ENCODE peak calls at places on chromosomes 12 and 14, in nine cellular contexts. Y, V, I, A, C, Z, W, E and S are unnamed samples.

GRCh38 chr14:94805726-94806288 is 35.9 kb upstream of the GSC start:
- DNase-seq in Y (no peak), V (no peak), I (no peak), A (no peak), C (no peak), Z (peak), W (peak), E (no peak), S (no peak)

GRCh38 chr12:107352347-107353081 is 259.2 kb upstream of the CRY1 start:
- DNase-seq in Y (no peak), V (peak), I (no peak), A (no peak), C (no peak), Z (no peak), W (no peak), E (no peak), S (no peak)

GRCh38 chr12:106106892-106107291 is 31.9 kb downstream of the NUAK1 start:
- DNase-seq in Y (no peak), V (no peak), I (no peak), A (no peak), C (no peak), Z (no peak), W (peak), E (peak), S (no peak)

GRCh38 chr12:121784460-121784859 is 9.0 kb downstream of the RHOF start:
- DNase-seq in Y (peak), V (no peak), I (no peak), A (no peak), C (no peak), Z (peak), W (no peak), E (peak), S (peak)

GRCh38 chr14:61559641-61560201 is 135.6 kb upstream of the HIF1A start:
- DNase-seq in Y (no peak), V (no peak), I (no peak), A (no peak), C (no peak), Z (no peak), W (peak), E (no peak), S (no peak)

GRCh38 chr12:101945361-101946232 is 68.2 kb downstream of the DRAM1 start:
- DNase-seq in Y (no peak), V (no peak), I (no peak), A (no peak), C (no peak), Z (no peak), W (no peak), E (peak), S (no peak)

GRCh38 chr12:11307143-11307542 is 3.1 kb downstream of the PRB4 start:
- DNase-seq in Y (peak), V (no peak), I (no peak), A (no peak), C (no peak), Z (no peak), W (no peak), E (no peak), S (no peak)

GRCh38 chr12:45327823-45328383 is 112.0 kb downstream of the ANO6 start:
- DNase-seq in Y (no peak), V (no peak), I (no peak), A (no peak), C (no peak), Z (no peak), W (no peak), E (peak), S (no peak)

GRCh38 chr12:92927436-92928116 is 1.5 kb downstream of the EEA1 start:
- DNase-seq in Y (peak), V (no peak), I (no peak), A (no peak), C (no peak), Z (peak), W (peak), E (peak), S (peak)

GRCh38 chr12:6367969-6368892 is 7.1 kb downstream of the SCNN1A start:
- DNase-seq in Y (no peak), V (no peak), I (no peak), A (no peak), C (no peak), Z (no peak), W (no peak), E (no peak), S (peak)

GRCh38 chr12:46958599-46959290 is 120.7 kb upstream of the PCED1B start:
- DNase-seq in Y (no peak), V (no peak), I (no peak), A (no peak), C (no peak), Z (no peak), W (no peak), E (no peak), S (no peak)

GRCh38 chr12:80157640-80158039 is 58.3 kb downstream of the OTOGL start:
- DNase-seq in Y (no peak), V (no peak), I (no peak), A (no peak), C (no peak), Z (peak), W (no peak), E (no peak), S (no peak)

GRCh38 chr12:42407306-42407705 is 81.3 kb downstream of the PPHLN1 start:
- DNase-seq in Y (no peak), V (no peak), I (no peak), A (no peak), C (no peak), Z (no peak), W (no peak), E (no peak), S (no peak)